ENCODE peak calls at places on chromosomes 2 and 18, in four cellular contexts. J, D, B and X are unnamed samples.

GRCh38 chr2:198664349-198664748 is 793.4 kb downstream of the SATB2 start:
- DNase-seq in J (no peak), D (no peak), B (no peak), X (no peak)

GRCh38 chr18:79983253-79983652 is 5.1 kb downstream of the TXNL4A start:
- DNase-seq in J (no peak), D (no peak), B (no peak), X (no peak)

GRCh38 chr2:20013061-20013721 is 723 bp upstream of the MATN3 start:
- DNase-seq in J (peak; percentile 94), D (peak; percentile 52), B (no peak), X (no peak)

GRCh38 chr2:64888591-64889309 is 100.4 kb upstream of the SLC1A4 start:
- DNase-seq in J (peak; percentile 74), D (peak; percentile 70), B (no peak), X (peak; percentile 83)

GRCh38 chr2:107197601-107198000 is 311.6 kb upstream of the ST6GAL2 start:
- DNase-seq in J (no peak), D (no peak), B (no peak), X (peak; percentile 19)

GRCh38 chr2:95068256-95068655 is 42.7 kb downstream of the MAL start:
- DNase-seq in J (no peak), D (no peak), B (no peak), X (no peak)

GRCh38 chr2:137802038-137802437 is 162.2 kb upstream of the HNMT start:
- DNase-seq in J (no peak), D (no peak), B (no peak), X (no peak)

GRCh38 chr18:22639026-22639463 is 221.3 kb upstream of the CTAGE1 start:
- DNase-seq in J (no peak), D (no peak), B (no peak), X (peak; percentile 17)

GRCh38 chr2:24220534-24221281 is 45.9 kb downstream of the FAM228A start:
- DNase-seq in J (no peak), D (no peak), B (no peak), X (no peak)

GRCh38 chr2:23269747-23270146 is 115.2 kb upstream of the KLHL29 start:
- DNase-seq in J (no peak), D (no peak), B (no peak), X (no peak)

GRCh38 chr18:12027046-12027445 is 45.7 kb downstream of the IMPA2 start:
- DNase-seq in J (no peak), D (no peak), B (no peak), X (no peak)

GRCh38 chr2:119932809-119933208 is 80.1 kb upstream of the EPB41L5 start:
- DNase-seq in J (no peak), D (no peak), B (no peak), X (no peak)

GRCh38 chr18:56565596-56566355 is 72.6 kb downstream of the TXNL1 start:
- DNase-seq in J (peak; percentile 47), D (no peak), B (no peak), X (no peak)

GRCh38 chr2:64698068-64698645 is 44.4 kb upstream of the SERTAD2 start:
- DNase-seq in J (no peak), D (no peak), B (no peak), X (no peak)

GRCh38 chr2:54728669-54729120 is 5.2 kb downstream of the EML6 start:
- DNase-seq in J (peak; percentile 80), D (no peak), B (no peak), X (peak; percentile 35)

GRCh38 chr2:104733544-104733943 is 120.4 kb upstream of the POU3F3 start:
- DNase-seq in J (peak; percentile 41), D (peak; percentile 76), B (peak; percentile 60), X (peak; percentile 47)

GRCh38 chr2:232880764-232881351 is 10.8 kb downstream of the SNORC start:
- DNase-seq in J (no peak), D (no peak), B (no peak), X (no peak)

GRCh38 chr18:24989760-24990547 is 362.0 kb downstream of the ZNF521 start:
- DNase-seq in J (no peak), D (no peak), B (no peak), X (no peak)

GRCh38 chr2:203675086-203675485 is 31.4 kb upstream of the CD28 start:
- DNase-seq in J (no peak), D (no peak), B (no peak), X (no peak)

GRCh38 chr18:378039-378438 is 110.2 kb upstream of the THOC1 start:
- DNase-seq in J (no peak), D (no peak), B (no peak), X (no peak)

GRCh38 chr18:22817844-22818243 is 115.3 kb upstream of the RBBP8 start:
- DNase-seq in J (no peak), D (no peak), B (no peak), X (no peak)

GRCh38 chr2:112706170-112706664 is 14.6 kb upstream of the NT5DC4 start:
- DNase-seq in J (no peak), D (no peak), B (peak; percentile 92), X (no peak)

GRCh38 chr2:76491503-76491902 is 780.8 kb upstream of the GCFC2 start:
- DNase-seq in J (no peak), D (no peak), B (no peak), X (no peak)

GRCh38 chr2:10659898-10660568 is 29.7 kb downstream of the NOL10 start:
- DNase-seq in J (peak; percentile 48), D (peak; percentile 79), B (peak; percentile 55), X (peak; percentile 65)

GRCh38 chr18:39561136-39561535 is 1995.5 kb upstream of the CELF4 start:
- DNase-seq in J (no peak), D (no peak), B (no peak), X (no peak)
- TF ChIP-seq RNF2 in J (no peak), D (no peak), B (no peak), X (no peak)

GRCh38 chr2:42129947-42130346 is 39.2 kb upstream of the EML4 start:
- DNase-seq in J (no peak), D (no peak), B (no peak), X (no peak)
- H3K4me1 ChIP-seq in J (peaks cover 100% of the 10 kb centered on the region), D (peaks cover 8% of the 10 kb centered on the region), B (peaks cover 13% of the 10 kb centered on the region), X (peaks cover 64% of the 10 kb centered on the region)

GRCh38 chr2:88765154-88765948 is 73.9 kb downstream of the RPIA start:
- DNase-seq in J (no peak), D (peak; percentile 82), B (no peak), X (peak; percentile 41)
- TF ChIP-seq RAD21 in J (no peak), D (no peak), B (no peak), X (no peak)

DNA sequence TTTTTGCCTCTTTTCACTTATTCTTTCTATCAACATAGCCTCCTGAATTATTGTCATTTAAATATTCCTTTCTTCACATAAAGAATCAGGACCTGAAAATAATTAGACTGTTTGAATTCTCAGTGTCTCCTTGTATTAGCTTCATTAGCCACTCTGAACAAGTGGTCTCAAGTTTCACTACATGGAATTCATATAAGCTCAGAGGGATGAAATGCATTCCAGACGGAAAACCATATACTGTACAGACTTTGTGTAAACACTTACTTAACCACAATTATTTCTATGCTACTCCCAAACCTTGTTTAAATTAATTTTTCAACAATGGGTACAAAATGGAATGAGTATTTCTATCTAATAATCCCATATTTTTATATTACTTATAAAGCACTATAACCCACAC is 53.4 kb downstream of the CHN1 start:
- DNase-seq in J (no peak), D (no peak), B (no peak), X (no peak)
- TF ChIP-seq RNF2 in J (no peak), D (no peak), B (no peak), X (no peak)

GRCh38 chr18:3251963-3252277 is 4.3 kb downstream of the MYL12A start:
- DNase-seq in J (no peak), D (no peak), B (no peak), X (no peak)
- H3K4me1 ChIP-seq in J (peaks cover 61% of the 10 kb centered on the region), D (no peaks in the 10 kb centered on the region), B (peaks cover 9% of the 10 kb centered on the region), X (peaks cover 56% of the 10 kb centered on the region)

GRCh38 chr2:587371-587960 is 89.7 kb downstream of the TMEM18 start:
- DNase-seq in J (no peak), D (peak; percentile 31), B (no peak), X (no peak)
- TF ChIP-seq RAD21 in J (no peak), D (no peak), B (no peak), X (no peak)